ENCODE peak calls at places on chromosomes 13 and 19, in four cellular contexts. X is HFF-Myc, K is kidney glomerular epithelial cell, Y is germinal center. L is an unnamed sample.

GRCh38 chr13:52848455-52849190 is at the start of gene PCDH8:
- DNase-seq in Y (no peak), X (no peak), K (no peak), L (no peak)

GRCh38 chr13:21033866-21034601 is 27.4 kb downstream of the LATS2 start:
- DNase-seq in Y (no peak), K (peak), X (no peak), L (peak)

GRCh38 chr13:44425041-44425814 is 51.6 kb downstream of the SERP2 start:
- DNase-seq in X (no peak), Y (peak), K (no peak), L (no peak)

GRCh38 chr19:1773173-1773572 is 19.9 kb downstream of the ONECUT3 start:
- DNase-seq in X (no peak), Y (no peak), K (peak), L (peak)

GRCh38 chr19:13984875-13985741 is 21.0 kb downstream of the RFX1 start:
- DNase-seq in X (no peak), K (no peak), Y (peak), L (no peak)

GRCh38 chr19:44613295-44614168 is at the start of gene IGSF23:
- DNase-seq in Y (no peak), K (no peak), X (no peak), L (no peak)

GRCh38 chr13:110447801-110448200 is 113.7 kb downstream of the RAB20 start:
- DNase-seq in K (no peak), Y (no peak), X (no peak), L (no peak)

GRCh38 chr13:27104606-27105005 is 67.0 kb downstream of the USP12 start:
- DNase-seq in X (no peak), K (no peak), Y (no peak), L (no peak)

L was measured in MCF 10A.